ENCODE peak calls at places on chromosomes 12 and 14, in four cellular contexts. W is IMR-90, U is mesendoderm, F is H1. Q is an unnamed sample.

GRCh38 chr12:57816855-57817151 is 1.7 kb downstream of the AVIL start:
- DNase-seq in W (no peak), U (no peak), F (no peak), Q (no peak)

GRCh38 chr14:59342516-59343484 is 122.4 kb downstream of the GPR135 start:
- DNase-seq in W (no peak), U (peak; percentile 64), F (no peak), Q (no peak)

GRCh38 chr12:6069452-6070093 is 54.9 kb downstream of the VWF start:
- DNase-seq in W (peak; percentile 96), U (no peak), F (no peak), Q (no peak)

GRCh38 chr12:57151741-57152407 is 4.5 kb upstream of the LRP1-AS start:
- DNase-seq in W (peak; percentile 74), U (no peak), F (no peak), Q (no peak)

GRCh38 chr14:92841930-92842329 is 47.8 kb downstream of the GOLGA5 start:
- DNase-seq in W (no peak), U (no peak), F (no peak), Q (no peak)

GRCh38 chr14:69094481-69094880 is 58.4 kb downstream of the DCAF5 start:
- DNase-seq in W (peak; percentile 19), U (peak; percentile 61), F (no peak), Q (no peak)

GRCh38 chr12:83161451-83161850 is 474.7 kb downstream of the TMTC2 start:
- DNase-seq in W (peak; percentile 4), U (no peak), F (no peak), Q (no peak)

GRCh38 chr12:28872654-28873268 is 276.3 kb upstream of the FAR2 start:
- DNase-seq in W (peak; percentile 67), U (peak; percentile 75), F (peak; percentile 77), Q (peak; percentile 83)

GRCh38 chr14:67764496-67764895 is 51.9 kb downstream of the ZFYVE26 start:
- DNase-seq in W (no peak), U (no peak), F (no peak), Q (no peak)

GRCh38 chr12:131460516-131460915 is 250.4 kb upstream of the SFSWAP start:
- DNase-seq in W (no peak), U (no peak), F (no peak), Q (peak; percentile 12)

GRCh38 chr12:72448805-72449204 is 176.6 kb downstream of the TRHDE start:
- DNase-seq in W (no peak), U (no peak), F (no peak), Q (no peak)

GRCh38 chr14:99382781-99383456 is 97.7 kb downstream of the SETD3 start:
- DNase-seq in W (peak; percentile 77), U (no peak), F (no peak), Q (no peak)

GRCh38 chr14:104264495-104265265 is 126.3 kb downstream of the KIF26A start:
- DNase-seq in W (no peak), U (no peak), F (no peak), Q (peak; percentile 26)

GRCh38 chr12:47361389-47362031 is 281.8 kb upstream of the AMIGO2 start:
- DNase-seq in W (no peak), U (peak; percentile 66), F (no peak), Q (peak; percentile 39)

GRCh38 chr14:106843376-106843775 is 1317.0 kb downstream of the TMEM121 start:
- DNase-seq in W (no peak), U (no peak), F (no peak), Q (no peak)

GRCh38 chr12:112992541-112993398 is 14.5 kb downstream of the OAS2 start:
- DNase-seq in W (peak; percentile 53), U (peak; percentile 72), F (peak; percentile 91), Q (peak; percentile 80)

GRCh38 chr12:26647091-26647490 is 185.9 kb downstream of the ITPR2 start:
- DNase-seq in W (peak; percentile 44), U (no peak), F (no peak), Q (no peak)

GRCh38 chr14:99659333-99659741 is 14.4 kb downstream of the HHIPL1 start:
- DNase-seq in W (no peak), U (no peak), F (peak; percentile 68), Q (no peak)

GRCh38 chr14:65255583-65256443 is 153.5 kb upstream of the MAX start:
- DNase-seq in W (no peak), U (peak; percentile 98), F (peak; percentile 84), Q (peak; percentile 96)

GRCh38 chr14:75334191-75335051 is 55.8 kb downstream of the FOS start:
- DNase-seq in W (peak; percentile 3), U (no peak), F (no peak), Q (no peak)

GRCh38 chr12:90060031-90060430 is 351.4 kb upstream of the ATP2B1 start:
- DNase-seq in W (peak; percentile 30), U (no peak), F (no peak), Q (no peak)

GRCh38 chr14:75724414-75725204 is 63.6 kb downstream of the TTLL5 start:
- DNase-seq in W (no peak), U (no peak), F (no peak), Q (no peak)

GRCh38 chr12:27334052-27334720 is 1.6 kb downstream of the BMAL2 start:
- DNase-seq in W (no peak), U (no peak), F (no peak), Q (no peak)

GRCh38 chr12:49293056-49293956 is 1.6 kb upstream of the PRPH start:
- DNase-seq in W (no peak), U (peak; percentile 60), F (peak; percentile 67), Q (peak; percentile 80)

GRCh38 chr14:34824826-34825225 is 50.3 kb downstream of the BAZ1A start:
- DNase-seq in W (no peak), U (no peak), F (no peak), Q (no peak)

GRCh38 chr12:27769142-27769672 is 10.8 kb upstream of the KLHL42 start:
- DNase-seq in W (no peak), U (no peak), F (no peak), Q (no peak)

GRCh38 chr14:63130531-63130930 is 73.7 kb upstream of the RHOJ start:
- DNase-seq in W (no peak), U (no peak), F (no peak), Q (no peak)

GRCh38 chr12:67068204-67068731 is 200.9 kb upstream of the CAND1 start:
- DNase-seq in W (no peak), U (peak; percentile 72), F (peak; percentile 61), Q (peak; percentile 71)

GRCh38 chr14:103072595-103073366 is 11.2 kb upstream of the LBHD2 start:
- DNase-seq in W (no peak), U (no peak), F (no peak), Q (peak; percentile 35)

GRCh38 chr14:20460458-20461229 is 590 bp downstream of the PIP4P1 start:
- DNase-seq in W (no peak), U (peak; percentile 29), F (peak; percentile 75), Q (peak; percentile 63)

GRCh38 chr12:20463920-20464524 is 95.7 kb downstream of the PDE3A start:
- DNase-seq in W (peak; percentile 16), U (no peak), F (no peak), Q (no peak)

GRCh38 chr12:54047160-54047963 is 6.3 kb upstream of the HOXC4 start:
- DNase-seq in W (no peak), U (no peak), F (no peak), Q (peak; percentile 67)

GRCh38 chr12:104299842-104300481 is 3.6 kb upstream of the EID3 start:
- DNase-seq in W (no peak), U (no peak), F (no peak), Q (no peak)

GRCh38 chr14:96208739-96209138 is 4.1 kb downstream of the BDKRB2 start:
- DNase-seq in W (no peak), U (no peak), F (no peak), Q (no peak)

GRCh38 chr12:58588771-58589170 is 331.5 kb downstream of the LRIG3 start:
- DNase-seq in W (peak; percentile 81), U (no peak), F (no peak), Q (no peak)

GRCh38 chr14:92516966-92517350 is 3.4 kb downstream of the RIN3 start:
- DNase-seq in W (no peak), U (no peak), F (no peak), Q (no peak)

GRCh38 chr14:38770245-38770644 is 332.8 kb downstream of the SEC23A start:
- DNase-seq in W (no peak), U (no peak), F (no peak), Q (no peak)

GRCh38 chr12:124559182-124560017 is 8.0 kb downstream of the NCOR2 start:
- DNase-seq in W (no peak), U (no peak), F (no peak), Q (no peak)
- H3K27ac ChIP-seq in W (no peak overlapping the region), U (no peak overlapping the region), F (no peak overlapping the region), Q (no peak overlapping the region)

GRCh38 chr12:80967565-80967964 is 29.8 kb upstream of the LIN7A start:
- DNase-seq in W (no peak), U (no peak), F (no peak), Q (no peak)
- H3K56ac ChIP-seq in W (no peak overlapping the region), U (no peak overlapping the region), F (no peak overlapping the region), Q (no peak overlapping the region)

GRCh38 chr14:31362746-31363145 is 57.6 kb downstream of the HEATR5A start:
- DNase-seq in W (no peak), U (peak; percentile 0), F (no peak), Q (no peak)

GRCh38 chr14:31360919-31361662 is 59.3 kb downstream of the HEATR5A start:
- DNase-seq in W (peak; percentile 64), U (no peak), F (no peak), Q (no peak)

DNA sequence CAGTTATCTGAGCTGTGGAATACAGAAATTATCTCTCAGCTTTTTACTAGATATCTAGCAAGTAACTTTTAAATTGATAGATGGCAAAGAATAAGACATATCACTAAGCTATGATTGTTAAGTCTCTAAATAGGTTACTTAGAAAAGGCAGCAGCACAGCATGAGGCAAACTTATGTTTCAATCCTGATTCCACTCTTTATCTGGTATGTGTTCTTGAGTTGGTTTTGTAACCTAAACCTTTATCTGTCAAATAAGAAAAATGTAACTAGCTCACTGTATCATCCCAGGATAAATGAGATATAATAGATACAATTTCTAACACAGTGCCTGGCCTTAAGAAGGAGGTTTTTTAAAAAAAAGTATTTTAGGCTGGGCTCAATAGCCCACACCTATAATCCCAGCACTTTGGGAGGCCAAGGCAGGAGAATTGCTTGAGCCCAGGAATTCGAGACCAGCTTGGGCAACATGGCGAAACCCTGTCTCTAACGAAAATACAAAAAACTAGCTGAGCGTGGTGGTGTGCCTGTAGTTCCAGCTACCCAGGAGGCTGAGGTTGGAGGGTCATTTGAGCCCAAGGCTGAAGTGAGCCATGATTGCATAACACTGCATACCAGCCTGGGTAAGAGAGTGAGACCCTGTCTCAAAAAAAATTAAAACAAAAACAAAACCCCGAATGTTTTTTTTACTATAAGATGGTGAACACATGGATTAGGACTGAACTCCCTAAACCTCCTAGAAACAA is 56.8 kb downstream of the HEATR5A start:
- DNase-seq in W (no peak), U (no peak), F (no peak), Q (no peak)
- H3K27ac ChIP-seq in W (no peak overlapping the region), U (no peak overlapping the region), F (no peak overlapping the region), Q (no peak overlapping the region)

GRCh38 chr12:50390284-50390683 is 6.1 kb downstream of the FAM186A start:
- DNase-seq in W (peak; percentile 95), U (peak; percentile 56), F (no peak), Q (no peak)

GRCh38 chr12:50387972-50388478 is 8.4 kb downstream of the FAM186A start:
- DNase-seq in W (no peak), U (no peak), F (peak; percentile 45), Q (peak; percentile 46)

GRCh38 chr12:50387487-50387886 is 8.9 kb downstream of the FAM186A start:
- DNase-seq in W (no peak), U (no peak), F (peak; percentile 43), Q (peak; percentile 24)
- H3K56ac ChIP-seq in W (no peak overlapping the region), U (peak overlapping the region; percentile 30), F (no peak overlapping the region), Q (no peak overlapping the region)